ENCODE peak calls at places on chromosomes 11 and 22, in ten cellular contexts. C is endodermal cell, Z is A549, J is psoas muscle, P is colonic mucosa, L is IMR-90, V is Peyer's patch, D is thoracic aorta, Y is cardiac muscle cell, M is heart left ventricle. X is an unnamed sample. For H3K9me3, the result is how much of the 10 kb centered on the place peaks cover.

GRCh38 chr11:20161923-20162322 is 1.6 kb upstream of the DBX1 start:
- DNase-seq in C (peak), Z (no peak), J (no peak), P (no peak), L (no peak), V (no peak), D (no peak), Y (no peak), M (no peak), X (no peak)

GRCh38 chr22:25366876-25367466 is 147.5 kb downstream of the CRYBB2 start:
- DNase-seq in C (no peak), Z (no peak), J (peak), P (no peak), L (no peak), V (no peak), D (no peak), Y (no peak), M (no peak), X (no peak)

GRCh38 chr11:77525455-77526091 is 51.7 kb upstream of the PAK1 start:
- DNase-seq in C (no peak), Z (no peak), J (no peak), P (no peak), L (peak), V (no peak), D (no peak), Y (no peak), M (no peak), X (no peak)

GRCh38 chr11:34208266-34209135 is 103.1 kb downstream of the NAT10 start:
- DNase-seq in C (no peak), Z (peak), J (no peak), P (no peak), L (peak), V (no peak), D (no peak), Y (no peak), M (no peak), X (no peak)

GRCh38 chr22:23542933-23543332 is 37.2 kb downstream of the IGLL1 start:
- DNase-seq in C (no peak), Z (no peak), J (no peak), P (no peak), L (peak), V (no peak), D (no peak), Y (no peak), M (no peak), X (no peak)

GRCh38 chr11:121236115-121237001 is 56.2 kb upstream of the SC5D start:
- DNase-seq in C (peak), Z (no peak), J (no peak), P (no peak), L (no peak), V (no peak), D (no peak), Y (peak), M (no peak), X (no peak)

GRCh38 chr11:79198898-79199250 is 242.0 kb downstream of the TENM4 start:
- DNase-seq in C (no peak), Z (no peak), J (no peak), P (no peak), L (peak), V (no peak), D (no peak), Y (no peak), M (no peak), X (no peak)

GRCh38 chr22:22404598-22405284 is 103.8 kb downstream of the ZNF280B start:
- DNase-seq in C (peak), Z (no peak), J (no peak), P (no peak), L (no peak), V (no peak), D (no peak), Y (no peak), M (no peak), X (no peak)

GRCh38 chr22:50209893-50210292 is 9.1 kb downstream of the SELENOO start:
- DNase-seq in C (peak), Z (peak), J (peak), P (peak), L (peak), V (peak), D (no peak), Y (peak), M (no peak), X (peak)

GRCh38 chr11:117793521-117793920 is 3.5 kb downstream of the DSCAML1 start:
- DNase-seq in C (no peak), Z (no peak), J (no peak), P (no peak), L (no peak), V (no peak), D (no peak), Y (no peak), M (no peak), X (no peak)

GRCh38 chr11:8613036-8613435 is 19.0 kb upstream of the STK33 start:
- DNase-seq in C (no peak), Z (no peak), J (no peak), P (no peak), L (no peak), V (no peak), D (no peak), Y (no peak), M (no peak), X (no peak)

GRCh38 chr11:22635689-22636088 is 10.1 kb upstream of the FANCF start:
- DNase-seq in C (peak), Z (no peak), J (no peak), P (no peak), L (no peak), V (no peak), D (no peak), Y (no peak), M (no peak), X (no peak)

GRCh38 chr22:30312053-30312452 is 14.7 kb downstream of the TBC1D10A start:
- DNase-seq in C (no peak), Z (no peak), J (no peak), P (no peak), L (peak), V (no peak), D (no peak), Y (no peak), M (no peak), X (no peak)

GRCh38 chr11:76657824-76658170 is 12.8 kb downstream of the LRRC32 start:
- DNase-seq in C (peak), Z (no peak), J (no peak), P (no peak), L (no peak), V (no peak), D (no peak), Y (no peak), M (no peak), X (no peak)

GRCh38 chr22:23762866-23763578 is at the start of gene C22orf15:
- DNase-seq in C (peak), Z (no peak), J (peak), P (no peak), L (peak), V (no peak), D (no peak), Y (no peak), M (no peak), X (no peak)

GRCh38 chr11:34344410-34345011 is 13.3 kb downstream of the ABTB2 start:
- DNase-seq in C (no peak), Z (no peak), J (no peak), P (no peak), L (no peak), V (no peak), D (no peak), Y (no peak), M (no peak), X (no peak)

GRCh38 chr11:121881806-121882205 is 234.2 kb downstream of the BLID start:
- DNase-seq in C (no peak), Z (no peak), J (no peak), P (no peak), L (peak), V (no peak), D (no peak), Y (no peak), M (no peak), X (no peak)

DNA sequence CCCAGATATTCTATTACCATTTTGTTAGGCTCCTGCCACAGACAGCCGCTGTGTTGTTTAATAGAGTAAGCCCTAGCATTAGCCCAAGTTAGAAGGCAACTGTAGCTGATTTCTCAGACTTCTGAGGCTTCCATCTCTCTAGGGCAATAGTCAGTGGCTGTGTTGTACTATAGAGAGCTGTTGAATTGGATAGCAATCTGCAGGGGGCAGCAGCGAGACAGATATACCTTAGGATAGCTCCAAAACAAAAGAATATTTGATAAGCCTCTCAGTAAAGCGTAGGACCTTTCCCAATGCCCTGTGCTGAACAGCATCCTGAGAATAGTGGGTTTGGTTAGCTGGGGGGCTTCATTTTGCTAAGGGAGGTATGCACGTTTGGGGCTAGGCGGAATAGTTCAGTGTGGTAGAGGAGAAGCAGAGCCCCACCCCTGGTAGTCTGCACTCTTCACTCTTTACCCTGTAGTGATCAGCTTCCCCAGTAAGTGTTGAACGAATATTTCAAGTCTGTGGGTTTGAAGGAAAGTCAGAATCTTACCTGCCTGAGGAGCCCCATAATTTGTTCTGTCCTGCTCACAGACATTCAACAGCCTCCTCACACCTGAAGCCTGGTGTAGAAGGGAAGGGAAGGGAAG is 515.1 kb downstream of the INSC start:
- DNase-seq in C (peak), Z (peak), J (no peak), P (peak), L (no peak), V (no peak), D (no peak), Y (peak), M (no peak), X (no peak)
- TF ChIP-seq CTCF in C (peak), Z (no peak), J (peak), P (peak), L (peak), V (peak), D (no peak), Y (peak), M (peak), X (no peak)

GRCh38 chr11:73597340-73597955 is 464 bp downstream of the FAM168A start:
- DNase-seq in C (no peak), Z (no peak), J (no peak), P (peak), L (no peak), V (no peak), D (peak), Y (no peak), M (no peak), X (no peak)
- H3K27ac ChIP-seq in C (peak), Z (peak), J (peak), P (peak), L (peak), V (peak), D (peak), Y (peak), M (peak), X (peak)

GRCh38 chr22:47422736-47423135 is 660.3 kb downstream of the TBC1D22A start:
- DNase-seq in C (no peak), Z (no peak), J (no peak), P (no peak), L (no peak), V (no peak), D (no peak), Y (no peak), M (no peak), X (no peak)
- H3K9me3 ChIP-seq in C (half or more), Z (under half), J (under half), P (under half), L (under half), V (under half), D (under half), Y (under half), M (under half), X (under half)

GRCh38 chr22:39308614-39309363 is 10.6 kb downstream of the RPL3 start:
- DNase-seq in C (peak), Z (peak), J (peak), P (no peak), L (peak), V (no peak), D (no peak), Y (no peak), M (no peak), X (no peak)

GRCh38 chr22:39306456-39307361 is 12.7 kb downstream of the RPL3 start:
- DNase-seq in C (peak), Z (peak), J (no peak), P (no peak), L (no peak), V (no peak), D (no peak), Y (peak), M (no peak), X (peak)

GRCh38 chr22:39311592-39312400 is 7.6 kb downstream of the RPL3 start:
- DNase-seq in C (peak), Z (no peak), J (no peak), P (no peak), L (no peak), V (peak), D (no peak), Y (no peak), M (no peak), X (no peak)

GRCh38 chr22:39309881-39310714 is 9.3 kb downstream of the RPL3 start:
- DNase-seq in C (no peak), Z (no peak), J (no peak), P (no peak), L (peak), V (peak), D (no peak), Y (no peak), M (no peak), X (no peak)

GRCh38 chr22:39309364-39309861 is 10.0 kb downstream of the RPL3 start:
- DNase-seq in C (peak), Z (no peak), J (no peak), P (no peak), L (no peak), V (no peak), D (no peak), Y (no peak), M (no peak), X (no peak)
- TF ChIP-seq CTCF in C (peak), Z (no peak), J (no peak), P (no peak), L (no peak), V (no peak), D (peak), Y (peak), M (no peak), X (no peak)

GRCh38 chr11:92894197-92894596 is 75.3 kb upstream of the MTNR1B start:
- DNase-seq in C (no peak), Z (no peak), J (no peak), P (no peak), L (no peak), V (no peak), D (no peak), Y (no peak), M (no peak), X (no peak)
- H3K27ac ChIP-seq in C (no peak), Z (no peak), J (no peak), P (no peak), L (no peak), V (no peak), D (no peak), Y (no peak), M (no peak), X (no peak)

GRCh38 chr11:99979052-99979451 is 708.0 kb upstream of the ARHGAP42 start:
- DNase-seq in C (no peak), Z (no peak), J (no peak), P (no peak), L (no peak), V (no peak), D (no peak), Y (no peak), M (no peak), X (no peak)

GRCh38 chr11:99968336-99968735 is 718.8 kb upstream of the ARHGAP42 start:
- DNase-seq in C (no peak), Z (no peak), J (no peak), P (no peak), L (no peak), V (no peak), D (no peak), Y (no peak), M (no peak), X (no peak)

DNA sequence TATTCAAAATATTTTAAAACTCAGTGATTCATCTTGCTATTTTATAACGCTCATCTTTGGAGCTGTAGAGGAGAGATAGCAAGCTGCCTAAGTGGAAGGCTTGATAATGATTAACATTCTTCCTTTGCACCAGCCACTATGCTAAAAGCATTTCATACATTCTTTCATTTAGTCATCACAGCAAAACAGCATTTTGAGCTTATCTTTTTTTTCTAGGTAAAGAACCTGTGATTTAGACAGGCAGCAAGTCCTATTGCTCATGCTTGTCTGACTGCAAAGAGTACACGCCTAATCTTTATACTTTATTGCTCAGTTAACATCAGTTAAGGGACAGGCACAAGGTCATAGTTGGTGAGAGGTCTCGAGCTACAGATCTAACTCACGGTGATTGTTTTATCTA is 713.1 kb upstream of the ARHGAP42 start:
- DNase-seq in C (no peak), Z (peak), J (no peak), P (no peak), L (no peak), V (no peak), D (no peak), Y (no peak), M (no peak), X (no peak)
- H3K9me3 ChIP-seq in C (under half), Z (under half), J (under half), P (under half), L (under half), V (under half), D (under half), Y (under half), M (under half), X (under half)

DNA sequence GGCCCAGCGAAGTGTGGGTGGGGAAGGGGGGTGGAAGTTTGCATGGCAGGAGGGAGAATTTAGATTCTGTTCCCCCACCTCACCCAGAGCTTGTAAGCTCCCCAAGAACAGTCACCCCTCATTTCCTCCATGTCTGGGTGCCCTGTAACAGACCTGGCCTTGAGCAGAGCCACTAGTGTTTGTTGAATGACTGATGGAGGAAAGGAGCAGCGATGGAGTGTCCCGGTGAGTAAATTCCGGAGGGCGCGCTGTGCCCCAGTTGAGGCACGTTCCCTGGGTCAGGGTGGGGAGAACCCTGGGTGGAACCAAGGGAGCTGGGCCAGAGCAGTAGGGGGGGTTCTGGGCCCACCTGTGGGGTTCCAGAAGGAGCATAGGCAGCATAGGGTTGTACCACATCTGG is 827 bp downstream of the NAALADL1 start:
- DNase-seq in C (no peak), Z (no peak), J (no peak), P (no peak), L (no peak), V (no peak), D (no peak), Y (no peak), M (no peak), X (no peak)
- TF ChIP-seq CTCF in C (no peak), Z (no peak), J (no peak), P (no peak), L (no peak), V (no peak), D (no peak), Y (no peak), M (no peak), X (no peak)

GRCh38 chr22:38706885-38707180 is 1.1 kb downstream of the GTPBP1 start:
- DNase-seq in C (no peak), Z (no peak), J (no peak), P (no peak), L (no peak), V (no peak), D (no peak), Y (no peak), M (no peak), X (no peak)
- H3K27ac ChIP-seq in C (no peak), Z (peak), J (peak), P (peak), L (peak), V (peak), D (peak), Y (peak), M (peak), X (peak)

GRCh38 chr22:19787849-19788141 is 27.2 kb downstream of the TBX1 start:
- DNase-seq in C (no peak), Z (no peak), J (peak), P (no peak), L (no peak), V (no peak), D (no peak), Y (no peak), M (no peak), X (no peak)

GRCh38 chr22:19789828-19790227 is 29.2 kb downstream of the TBX1 start:
- DNase-seq in C (no peak), Z (no peak), J (no peak), P (no peak), L (no peak), V (no peak), D (no peak), Y (no peak), M (no peak), X (no peak)

GRCh38 chr22:19788661-19789225 is 28.2 kb downstream of the TBX1 start:
- DNase-seq in C (no peak), Z (no peak), J (peak), P (no peak), L (no peak), V (no peak), D (no peak), Y (no peak), M (no peak), X (no peak)

GRCh38 chr22:19791243-19791642 is 30.7 kb downstream of the TBX1 start:
- DNase-seq in C (no peak), Z (no peak), J (no peak), P (no peak), L (no peak), V (no peak), D (no peak), Y (no peak), M (no peak), X (no peak)

GRCh38 chr22:19789406-19789805 is 28.8 kb downstream of the TBX1 start:
- DNase-seq in C (no peak), Z (no peak), J (peak), P (no peak), L (no peak), V (no peak), D (no peak), Y (no peak), M (no peak), X (no peak)
- H3K9me3 ChIP-seq in C (under half), Z (under half), J (under half), P (under half), L (under half), V (under half), D (under half), Y (under half), M (under half), X (under half)

X was measured in CD4-positive, alpha-beta T cell.